ENCODE peak calls at places on chromosomes 7 and 10, in four cellular contexts. One of them, this sample, is unnamed.

GRCh38 chr10:77428776-77429395 is 208.7 kb downstream of the KCNMA1 start:
- DNase-seq in HCT116: peak
- DNase-seq in K562: peak
- DNase-seq in HepG2: peak
- DNase-seq in this sample: no peak

GRCh38 chr7:45259966-45260646 is 102.5 kb downstream of the RAMP3 start:
- DNase-seq in HCT116: peak
- DNase-seq in K562: peak
- DNase-seq in HepG2: peak
- DNase-seq in this sample: peak

GRCh38 chr7:140350056-140350455 is 48.3 kb downstream of the SLC37A3 start:
- DNase-seq in HCT116: no peak
- DNase-seq in K562: no peak
- DNase-seq in HepG2: no peak
- DNase-seq in this sample: no peak

GRCh38 chr7:99740573-99741437 is 5.8 kb upstream of the CYP3A7 start:
- DNase-seq in HCT116: no peak
- DNase-seq in K562: no peak
- DNase-seq in HepG2: peak
- DNase-seq in this sample: no peak

GRCh38 chr7:30068117-30068516 is 39.9 kb downstream of the PLEKHA8 start:
- DNase-seq in HCT116: no peak
- DNase-seq in K562: no peak
- DNase-seq in HepG2: no peak
- DNase-seq in this sample: no peak

GRCh38 chr10:66928791-66929190 is 3.0 kb downstream of the LRRTM3 start:
- DNase-seq in HCT116: no peak
- DNase-seq in K562: no peak
- DNase-seq in HepG2: no peak
- DNase-seq in this sample: no peak

GRCh38 chr7:36999851-37000480 is 275.7 kb upstream of the AOAH start:
- DNase-seq in HCT116: no peak
- DNase-seq in K562: no peak
- DNase-seq in HepG2: no peak
- DNase-seq in this sample: no peak

GRCh38 chr7:100588438-100588837 is 2.3 kb downstream of the FBXO24 start:
- DNase-seq in HCT116: no peak
- DNase-seq in K562: peak
- DNase-seq in HepG2: no peak
- DNase-seq in this sample: no peak

GRCh38 chr7:135231686-135232085 is 2.0 kb upstream of the STRA8 start:
- DNase-seq in HCT116: no peak
- DNase-seq in K562: no peak
- DNase-seq in HepG2: no peak
- DNase-seq in this sample: no peak

DNA sequence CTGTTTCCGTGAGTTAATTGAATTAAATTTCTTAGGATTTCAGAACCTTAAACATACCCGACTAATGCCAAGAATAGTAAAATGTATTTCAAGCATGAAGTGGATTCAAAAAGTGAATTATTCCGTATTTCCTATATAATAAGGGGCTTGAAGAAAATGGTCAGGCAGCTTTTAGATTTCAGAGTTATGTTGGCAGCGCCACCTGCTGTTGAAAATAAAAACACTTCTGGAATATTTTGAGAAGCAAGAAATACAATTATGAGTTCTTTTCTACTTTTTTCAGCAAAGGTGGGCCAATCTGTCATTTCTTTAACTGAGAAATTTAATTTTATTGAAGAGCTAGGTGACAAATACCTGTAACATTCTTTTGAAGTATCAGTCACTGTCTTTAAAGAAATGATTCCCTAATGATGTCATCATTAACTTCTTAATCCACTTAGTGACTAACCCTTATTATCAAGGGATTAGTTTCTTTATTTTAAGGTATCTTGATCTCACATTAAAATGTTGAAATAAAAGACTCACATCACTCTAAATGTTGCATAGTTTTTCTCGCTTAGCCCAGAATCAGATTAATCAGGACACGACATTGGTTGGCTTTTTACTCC is 36.6 kb upstream of the AGR3 start:
- DNase-seq in HCT116: peak
- DNase-seq in K562: peak
- DNase-seq in HepG2: peak
- DNase-seq in this sample: peak
- TF ChIP-seq TCF7L2 in HCT116: no peak
- TF ChIP-seq TCF7L2 in K562: no peak
- TF ChIP-seq TCF7L2 in HepG2: no peak
- TF ChIP-seq TCF7L2 in this sample: no peak

GRCh38 chr10:106083572-106083971 is 1080.9 kb downstream of the SORCS1 start:
- DNase-seq in HCT116: no peak
- DNase-seq in K562: no peak
- DNase-seq in HepG2: no peak
- DNase-seq in this sample: no peak

GRCh38 chr10:106078796-106079576 is 1085.5 kb downstream of the SORCS1 start:
- DNase-seq in HCT116: no peak
- DNase-seq in K562: no peak
- DNase-seq in HepG2: no peak
- DNase-seq in this sample: no peak

GRCh38 chr10:106086391-106086790 is 1078.1 kb downstream of the SORCS1 start:
- DNase-seq in HCT116: no peak
- DNase-seq in K562: no peak
- DNase-seq in HepG2: no peak
- DNase-seq in this sample: no peak

GRCh38 chr10:106082865-106083264 is 1081.6 kb downstream of the SORCS1 start:
- DNase-seq in HCT116: no peak
- DNase-seq in K562: no peak
- DNase-seq in HepG2: no peak
- DNase-seq in this sample: no peak
- TF ChIP-seq SIN3A in HCT116: no peak
- TF ChIP-seq SIN3A in K562: no peak
- TF ChIP-seq SIN3A in HepG2: no peak
- TF ChIP-seq SIN3A in this sample: no peak

GRCh38 chr10:116015922-116016321 is 257.1 kb downstream of the GFRA1 start:
- DNase-seq in HCT116: no peak
- DNase-seq in K562: no peak
- DNase-seq in HepG2: no peak
- DNase-seq in this sample: no peak

GRCh38 chr10:116011929-116012328 is 261.1 kb downstream of the GFRA1 start:
- DNase-seq in HCT116: no peak
- DNase-seq in K562: no peak
- DNase-seq in HepG2: no peak
- DNase-seq in this sample: no peak

GRCh38 chr10:116014859-116015258 is 258.1 kb downstream of the GFRA1 start:
- DNase-seq in HCT116: no peak
- DNase-seq in K562: no peak
- DNase-seq in HepG2: no peak
- DNase-seq in this sample: no peak

GRCh38 chr10:116017405-116017804 is 255.6 kb downstream of the GFRA1 start:
- DNase-seq in HCT116: no peak
- DNase-seq in K562: no peak
- DNase-seq in HepG2: no peak
- DNase-seq in this sample: no peak

DNA sequence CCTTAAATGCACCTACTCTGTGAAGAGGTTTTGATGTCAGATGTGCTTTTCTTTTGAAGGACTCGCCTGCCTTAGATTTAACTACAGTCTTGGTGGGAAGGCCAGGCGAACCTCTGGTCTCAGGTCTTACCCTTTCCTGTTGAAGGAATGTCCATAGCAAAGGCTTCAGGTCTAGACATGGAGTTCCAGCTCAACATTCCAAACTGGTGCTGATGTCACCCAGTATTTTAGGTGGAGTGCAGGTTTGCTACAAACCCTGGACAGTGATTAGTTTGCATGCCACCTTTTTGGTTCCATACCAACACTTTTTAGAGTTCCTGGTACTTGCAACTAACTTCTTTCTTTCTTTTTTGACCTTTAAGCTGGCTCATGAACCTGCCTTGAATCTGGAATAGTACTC is 258.7 kb downstream of the GFRA1 start:
- DNase-seq in HCT116: no peak
- DNase-seq in K562: no peak
- DNase-seq in HepG2: no peak
- DNase-seq in this sample: no peak
- TF ChIP-seq TCF7L2 in HCT116: no peak
- TF ChIP-seq TCF7L2 in K562: no peak
- TF ChIP-seq TCF7L2 in HepG2: no peak
- TF ChIP-seq TCF7L2 in this sample: no peak

DNA sequence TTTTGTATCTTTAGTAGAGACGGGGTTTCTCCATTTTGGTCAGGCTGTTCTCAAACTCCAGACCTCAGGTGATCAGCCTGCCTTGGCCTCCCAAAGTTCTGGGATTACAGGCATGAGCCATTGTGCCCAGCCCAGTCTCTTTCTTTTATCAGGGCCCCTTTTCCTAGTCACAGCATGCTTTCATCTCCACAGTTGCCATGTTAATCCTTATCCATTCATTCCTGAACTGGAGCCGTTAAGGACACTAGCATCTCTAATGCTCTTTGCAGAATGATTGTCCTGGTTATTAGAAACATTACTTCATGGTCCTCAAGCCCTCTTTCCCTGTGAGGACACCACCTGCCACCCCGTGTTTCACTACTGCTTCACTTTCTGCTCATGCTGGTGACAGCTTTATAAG is 313.8 kb downstream of the BMPER start:
- DNase-seq in HCT116: no peak
- DNase-seq in K562: no peak
- DNase-seq in HepG2: no peak
- DNase-seq in this sample: no peak
- TF ChIP-seq SIN3A in HCT116: no peak
- TF ChIP-seq SIN3A in K562: no peak
- TF ChIP-seq SIN3A in HepG2: no peak
- TF ChIP-seq SIN3A in this sample: no peak

GRCh38 chr10:30974773-30975386 is 56.8 kb downstream of the ZNF438 start:
- DNase-seq in HCT116: no peak
- DNase-seq in K562: no peak
- DNase-seq in HepG2: no peak
- DNase-seq in this sample: no peak
- TF ChIP-seq TCF7L2 in HCT116: no peak
- TF ChIP-seq TCF7L2 in K562: no peak
- TF ChIP-seq TCF7L2 in HepG2: no peak
- TF ChIP-seq TCF7L2 in this sample: no peak

GRCh38 chr10:86261470-86261869 is 105.1 kb downstream of the GRID1 start:
- DNase-seq in HCT116: no peak
- DNase-seq in K562: no peak
- DNase-seq in HepG2: no peak
- DNase-seq in this sample: no peak

GRCh38 chr10:86263209-86263608 is 103.4 kb downstream of the GRID1 start:
- DNase-seq in HCT116: no peak
- DNase-seq in K562: no peak
- DNase-seq in HepG2: no peak
- DNase-seq in this sample: no peak

GRCh38 chr10:86260564-86260963 is 106.0 kb downstream of the GRID1 start:
- DNase-seq in HCT116: no peak
- DNase-seq in K562: no peak
- DNase-seq in HepG2: no peak
- DNase-seq in this sample: no peak

GRCh38 chr10:86262671-86263165 is 103.9 kb downstream of the GRID1 start:
- DNase-seq in HCT116: no peak
- DNase-seq in K562: no peak
- DNase-seq in HepG2: no peak
- DNase-seq in this sample: no peak

GRCh38 chr10:86261933-86262665 is 104.5 kb downstream of the GRID1 start:
- DNase-seq in HCT116: no peak
- DNase-seq in K562: peak
- DNase-seq in HepG2: peak
- DNase-seq in this sample: peak
- TF ChIP-seq SIN3A in HCT116: no peak
- TF ChIP-seq SIN3A in K562: no peak
- TF ChIP-seq SIN3A in HepG2: no peak
- TF ChIP-seq SIN3A in this sample: no peak

This sample was measured in Panc1.